ENCODE peak calls at places on chromosomes 2 and 18, in six cellular contexts. B is A549, D is ovary, E is spleen, V is uterus, X is thyroid gland. S is an unnamed sample.

GRCh38 chr18:61713502-61713901 is 179.3 kb downstream of the RNF152 start:
- DNase-seq in B (no peak), D (no peak), E (no peak), V (no peak), X (no peak), S (no peak)

GRCh38 chr2:138724296-138724695 is 55.9 kb downstream of the NXPH2 start:
- DNase-seq in B (no peak), D (no peak), E (no peak), V (no peak), X (no peak), S (no peak)

GRCh38 chr2:217695033-217695520 is 307.7 kb downstream of the TNS1 start:
- DNase-seq in B (no peak), D (no peak), E (no peak), V (no peak), X (no peak), S (no peak)

GRCh38 chr2:207312006-207312356 is 146.2 kb upstream of the KLF7 start:
- DNase-seq in B (no peak), D (no peak), E (no peak), V (no peak), X (no peak), S (no peak)

GRCh38 chr2:8882094-8882493 is 44.7 kb upstream of the KIDINS220 start:
- DNase-seq in B (no peak), D (no peak), E (no peak), V (no peak), X (no peak), S (no peak)

GRCh38 chr18:80022613-80023012 is 11.6 kb upstream of the RBFA start:
- DNase-seq in B (no peak), D (no peak), E (no peak), V (no peak), X (no peak), S (no peak)

GRCh38 chr2:112301171-112301584 is 25.8 kb downstream of the ZC3H6 start:
- DNase-seq in B (no peak), D (no peak), E (no peak), V (no peak), X (no peak), S (no peak)

GRCh38 chr18:6666286-6666685 is 63.2 kb upstream of the ARHGAP28 start:
- DNase-seq in B (no peak), D (no peak), E (no peak), V (no peak), X (no peak), S (no peak)

GRCh38 chr2:238247002-238247822 is 7.4 kb upstream of the HES6 start:
- DNase-seq in B (no peak), D (no peak), E (peak; percentile 64), V (no peak), X (no peak), S (no peak)

GRCh38 chr2:217689053-217689452 is 313.7 kb downstream of the TNS1 start:
- DNase-seq in B (no peak), D (no peak), E (no peak), V (no peak), X (no peak), S (no peak)

GRCh38 chr2:218036371-218036770 is 32.7 kb upstream of the RUFY4 start:
- DNase-seq in B (no peak), D (no peak), E (no peak), V (no peak), X (no peak), S (no peak)

GRCh38 chr2:24259316-24259715 is 84.5 kb downstream of the FAM228A start:
- DNase-seq in B (no peak), D (no peak), E (no peak), V (no peak), X (no peak), S (no peak)

GRCh38 chr2:181918188-181918587 is 26.7 kb downstream of the ITPRID2 start:
- DNase-seq in B (no peak), D (no peak), E (no peak), V (no peak), X (no peak), S (no peak)

GRCh38 chr18:48828713-48829442 is 121.9 kb downstream of the SMAD7 start:
- DNase-seq in B (no peak), D (peak; percentile 58), E (peak; percentile 66), V (peak; percentile 36), X (no peak), S (no peak)

GRCh38 chr2:79717364-79718007 is 204.6 kb downstream of the CTNNA2 start:
- DNase-seq in B (peak; percentile 11), D (no peak), E (no peak), V (no peak), X (no peak), S (no peak)

GRCh38 chr2:216888907-216889622 is 29.2 kb upstream of the TNP1 start:
- DNase-seq in B (no peak), D (no peak), E (no peak), V (no peak), X (no peak), S (no peak)

GRCh38 chr2:109000654-109001600 is 11.9 kb upstream of the EDAR start:
- DNase-seq in B (no peak), D (no peak), E (no peak), V (no peak), X (no peak), S (no peak)

GRCh38 chr2:197707316-197708213 is 2.4 kb downstream of the MARS2 start:
- DNase-seq in B (peak; percentile 25), D (no peak), E (no peak), V (no peak), X (no peak), S (no peak)

GRCh38 chr18:74139888-74140287 is 7.7 kb downstream of the FBXO15 start:
- DNase-seq in B (no peak), D (no peak), E (no peak), V (no peak), X (no peak), S (no peak)

GRCh38 chr2:39875182-39875913 is 96.3 kb upstream of the THUMPD2 start:
- DNase-seq in B (peak; percentile 33), D (peak; percentile 48), E (no peak), V (peak; percentile 68), X (peak; percentile 78), S (peak; percentile 27)

GRCh38 chr2:135047295-135047694 is at the start of gene MAP3K19:
- DNase-seq in B (no peak), D (no peak), E (no peak), V (no peak), X (no peak), S (no peak)

GRCh38 chr2:7813541-7814310 is 868.1 kb upstream of the ID2 start:
- DNase-seq in B (no peak), D (no peak), E (no peak), V (no peak), X (no peak), S (no peak)

GRCh38 chr2:218002792-218003191 is at the start of gene TNS1:
- DNase-seq in B (no peak), D (peak; percentile 81), E (no peak), V (peak; percentile 73), X (no peak), S (no peak)

GRCh38 chr2:114698504-114698903 is 256.1 kb downstream of the DPP10 start:
- DNase-seq in B (no peak), D (no peak), E (no peak), V (no peak), X (no peak), S (no peak)

GRCh38 chr2:3516831-3517230 is 2.5 kb downstream of the ADI1 start:
- DNase-seq in B (no peak), D (no peak), E (no peak), V (no peak), X (no peak), S (no peak)

GRCh38 chr18:25560369-25560768 is 208.4 kb upstream of the ZNF521 start:
- DNase-seq in B (no peak), D (no peak), E (no peak), V (no peak), X (no peak), S (no peak)

GRCh38 chr2:20061476-20061875 is 10.0 kb upstream of the LAPTM4A start:
- DNase-seq in B (no peak), D (no peak), E (no peak), V (no peak), X (no peak), S (no peak)

GRCh38 chr2:55408946-55409868 is 10.4 kb downstream of the CCDC88A start:
- DNase-seq in B (no peak), D (no peak), E (no peak), V (no peak), X (no peak), S (no peak)

GRCh38 chr2:133886735-133887675 is 318.7 kb upstream of the NCKAP5 start:
- DNase-seq in B (peak; percentile 71), D (peak; percentile 52), E (peak; percentile 82), V (peak; percentile 27), X (peak; percentile 83), S (peak; percentile 67)

GRCh38 chr2:227748079-227748478 is 2.4 kb downstream of the SCYGR8 start:
- DNase-seq in B (peak; percentile 10), D (no peak), E (peak; percentile 18), V (no peak), X (no peak), S (no peak)

GRCh38 chr2:174166261-174166660 is 82.1 kb downstream of the OLA1 start:
- DNase-seq in B (no peak), D (no peak), E (no peak), V (no peak), X (no peak), S (no peak)

GRCh38 chr18:7590800-7591560 is 23.9 kb downstream of the PTPRM start:
- DNase-seq in B (no peak), D (no peak), E (no peak), V (no peak), X (no peak), S (no peak)

GRCh38 chr2:176039375-176039774 is 37.3 kb upstream of the LNPK start:
- DNase-seq in B (no peak), D (no peak), E (no peak), V (no peak), X (no peak), S (no peak)
- TF ChIP-seq POLR2A in B (no peak), D (no peak), E (no peak), V (no peak), X (no peak), S (no peak)

DNA sequence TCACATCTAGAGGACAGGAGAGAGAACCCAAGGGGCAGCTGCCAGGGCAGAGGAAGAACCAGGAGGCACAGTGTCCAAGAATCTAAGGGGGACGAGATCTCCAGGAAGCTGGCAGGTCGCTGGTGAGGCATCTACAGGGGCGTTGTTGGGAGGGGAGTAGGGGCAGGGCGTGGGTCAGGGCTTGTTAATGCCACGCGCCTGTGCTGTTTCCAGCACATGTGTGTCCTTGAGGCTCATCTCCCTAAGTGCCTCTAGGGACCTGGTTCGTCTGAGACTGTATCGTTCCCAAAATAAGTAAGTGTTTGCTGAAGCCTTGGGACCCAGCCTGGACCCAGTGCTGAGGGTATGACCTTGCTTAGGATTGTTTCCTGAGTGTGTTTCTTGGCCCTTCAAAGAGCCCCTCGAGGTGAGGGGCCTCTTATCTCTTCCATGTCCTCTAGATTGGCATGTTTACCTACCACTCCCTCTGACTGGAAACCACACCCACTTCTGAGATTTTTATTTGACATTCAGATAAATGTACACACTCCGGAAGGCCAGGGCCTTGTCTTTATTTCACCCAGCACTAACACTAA is 22.2 kb downstream of the HK2 start:
- DNase-seq in B (no peak), D (peak; percentile 14), E (no peak), V (no peak), X (no peak), S (no peak)
- H3K4me1 ChIP-seq in B (peaks cover 10% of the 10 kb centered on the region), D (peaks cover 8% of the 10 kb centered on the region), E (peaks cover 16% of the 10 kb centered on the region), V (no peaks in the 10 kb centered on the region), X (no peaks in the 10 kb centered on the region), S (peaks cover 3% of the 10 kb centered on the region)

GRCh38 chr2:75605770-75606535 is 40.6 kb upstream of the MRPL19 start:
- DNase-seq in B (peak; percentile 44), D (no peak), E (no peak), V (no peak), X (peak; percentile 74), S (no peak)
- TF ChIP-seq CTCF in B (no peak), D (no peak), E (no peak), V (no peak), X (peak; percentile 12), S (no peak)

GRCh38 chr2:43169091-43169936 is 57.1 kb downstream of the ZFP36L2 start:
- DNase-seq in B (no peak), D (no peak), E (peak; percentile 94), V (no peak), X (peak; percentile 37), S (peak; percentile 57)
- TF ChIP-seq POLR2A in B (no peak), D (no peak), E (peak; percentile 41), V (no peak), X (no peak), S (no peak)